ENCODE peak calls at places on chromosomes 4 and X, in four cellular contexts. M is spleen, R is Panc1, A is MM.1S. H is an unnamed sample.

GRCh38 chr4:187172340-187172761 is 448.7 kb upstream of the FAT1 start:
- DNase-seq in A (no peak), R (no peak), M (no peak), H (no peak)

GRCh38 chrX:130340271-130340670 is 552 bp downstream of the SLC25A14 start:
- DNase-seq in A (no peak), M (no peak), R (no peak), H (no peak)

GRCh38 chr4:140935259-140935658 is 179.1 kb upstream of the TBC1D9 start:
- DNase-seq in A (no peak), R (no peak), M (no peak), H (no peak)

GRCh38 chr4:64230709-64231310 is 178.4 kb downstream of the TECRL start:
- DNase-seq in M (no peak), R (no peak), A (peak; percentile 27), H (no peak)

GRCh38 chr4:26911254-26911653 is 50.6 kb downstream of the STIM2 start:
- DNase-seq in M (no peak), A (no peak), R (no peak), H (no peak)

GRCh38 chr4:47705326-47705981 is 132.4 kb downstream of the CORIN start:
- DNase-seq in R (no peak), A (peak; percentile 25), M (no peak), H (no peak)

GRCh38 chr4:7301126-7301785 is 108.9 kb downstream of the SORCS2 start:
- DNase-seq in R (no peak), A (no peak), M (no peak), H (no peak)

GRCh38 chrX:18353931-18354368 is 538 bp downstream of the SCML2 start:
- DNase-seq in R (no peak), A (peak; percentile 29), M (peak; percentile 80), H (no peak)

GRCh38 chrX:30622361-30622760 is 30.9 kb upstream of the GK start:
- DNase-seq in M (no peak), A (no peak), R (no peak), H (no peak)

GRCh38 chrX:30620125-30620524 is 33.1 kb upstream of the GK start:
- DNase-seq in M (no peak), R (no peak), A (no peak), H (no peak)

GRCh38 chrX:30615229-30615628 is 37.7 kb upstream of the TASL start:
- DNase-seq in M (no peak), R (no peak), A (no peak), H (no peak)

GRCh38 chrX:30620980-30621716 is 32.1 kb upstream of the GK start:
- DNase-seq in R (no peak), M (no peak), A (no peak), H (peak; percentile 53)

GRCh38 chrX:30618160-30618765 is 35.0 kb upstream of the GK start:
- DNase-seq in R (no peak), M (no peak), A (no peak), H (no peak)
- TF ChIP-seq CTCF in R (peak; percentile 32), M (no peak), A (no peak), H (no peak)

DNA sequence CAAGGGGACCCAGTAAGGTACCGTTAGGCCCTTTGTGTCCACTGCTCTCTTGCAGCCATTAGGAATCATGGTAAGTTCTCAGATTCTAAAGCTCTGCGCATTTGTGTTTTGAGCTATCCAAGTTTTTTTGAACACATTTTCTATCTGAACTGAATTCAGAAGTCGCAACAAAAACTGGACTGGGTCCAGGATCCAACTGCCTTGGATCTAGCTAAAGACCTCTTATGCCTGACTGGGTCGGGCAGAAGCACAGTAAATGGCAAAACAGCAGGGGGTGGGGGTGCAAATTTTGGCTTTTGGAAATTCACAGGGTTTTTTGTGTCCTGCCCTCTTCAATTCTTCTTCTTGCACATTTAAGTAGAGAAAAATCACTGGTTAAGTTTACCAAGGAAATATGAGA is 30.0 kb downstream of the RCHY1 start:
- DNase-seq in A (no peak), M (no peak), R (no peak), H (no peak)
- H3K36me3 ChIP-seq in A (peaks cover 7% of the 10 kb centered on the region), M (no peaks in the 10 kb centered on the region), R (peaks cover 10% of the 10 kb centered on the region), H (peaks cover 2% of the 10 kb centered on the region)

GRCh38 chr4:16916719-16917337 is 18.4 kb upstream of the LDB2 start:
- DNase-seq in M (peak; percentile 81), A (peak; percentile 85), R (peak; percentile 43), H (no peak)

GRCh38 chr4:16909245-16909644 is 10.8 kb upstream of the LDB2 start:
- DNase-seq in A (no peak), M (no peak), R (no peak), H (no peak)

GRCh38 chr4:16912896-16913295 is 14.5 kb upstream of the LDB2 start:
- DNase-seq in M (no peak), A (no peak), R (no peak), H (no peak)

GRCh38 chr4:16915956-16916355 is 17.5 kb upstream of the LDB2 start:
- DNase-seq in A (no peak), M (no peak), R (no peak), H (no peak)

GRCh38 chr4:16914208-16914607 is 15.8 kb upstream of the LDB2 start:
- DNase-seq in R (no peak), M (no peak), A (peak; percentile 7), H (no peak)
- TF ChIP-seq CTCF in R (peak; percentile 25), M (no peak), A (peak; percentile 3), H (no peak)

DNA sequence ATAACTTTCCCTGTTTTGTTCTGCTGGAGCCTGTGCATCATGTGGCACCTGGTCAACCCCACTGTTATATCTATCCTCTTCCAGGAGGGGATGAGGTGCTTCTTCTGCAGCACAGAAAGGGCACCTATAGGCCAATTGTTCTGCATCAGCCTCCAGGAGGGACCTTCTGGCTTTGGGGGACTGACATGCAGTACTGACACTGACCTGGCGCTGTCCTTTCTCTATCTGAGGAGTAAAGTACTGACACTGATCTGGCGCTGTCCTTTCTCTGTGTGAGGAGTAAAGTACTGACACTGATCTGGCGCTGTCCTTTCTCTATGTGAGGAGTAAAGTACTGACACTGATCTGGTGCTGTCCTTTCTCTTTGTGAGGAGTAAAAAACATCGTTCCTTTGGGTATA is 498.4 kb downstream of the PACRGL start:
- DNase-seq in R (no peak), M (no peak), A (no peak), H (no peak)
- H3K36me3 ChIP-seq in R (no peaks in the 10 kb centered on the region), M (no peaks in the 10 kb centered on the region), A (no peaks in the 10 kb centered on the region), H (no peaks in the 10 kb centered on the region)

DNA sequence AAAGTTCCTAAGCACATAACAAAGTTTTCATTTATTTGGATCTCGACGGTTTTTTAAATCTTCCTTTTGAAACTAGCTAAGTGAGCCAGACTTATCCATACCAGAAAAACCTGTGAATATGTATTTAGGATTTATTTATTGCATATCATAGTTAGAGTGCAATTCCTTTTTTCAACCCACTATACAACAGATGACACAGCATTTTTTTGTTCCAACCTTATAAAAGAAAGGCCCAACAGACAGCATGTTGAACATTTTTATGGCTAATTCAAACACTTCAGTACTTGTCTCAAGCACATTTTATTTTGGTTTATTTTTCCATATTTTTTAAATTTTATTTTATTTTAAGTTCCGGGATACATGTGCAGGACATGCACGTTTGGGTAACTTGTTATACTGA is 15.1 kb upstream of the RNF128 start:
- DNase-seq in M (no peak), R (no peak), A (no peak), H (no peak)
- TF ChIP-seq CTCF in M (no peak), R (no peak), A (no peak), H (no peak)

DNA sequence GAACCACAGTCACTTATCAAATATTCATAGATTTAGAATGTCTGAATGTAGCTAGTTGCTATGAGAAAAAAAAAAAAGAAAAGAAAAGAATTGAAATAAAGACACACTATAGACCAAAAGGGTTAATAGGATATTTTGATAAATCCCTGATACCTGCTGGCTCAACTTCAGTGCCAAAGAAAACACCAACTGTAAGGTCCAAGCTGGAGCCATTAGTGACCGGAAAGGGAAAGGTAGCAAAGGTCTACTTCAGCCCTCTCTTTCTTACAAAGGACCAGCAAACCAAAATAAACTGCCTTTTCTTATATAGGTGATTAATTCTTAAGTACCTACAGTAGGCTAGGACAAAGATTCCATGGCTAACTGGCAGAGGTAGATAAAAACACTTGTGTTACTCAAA is 9.7 kb downstream of the CBR4 start:
- DNase-seq in A (no peak), R (no peak), M (no peak), H (no peak)
- H3K36me3 ChIP-seq in A (peaks cover 2% of the 10 kb centered on the region), R (peaks cover 9% of the 10 kb centered on the region), M (no peaks in the 10 kb centered on the region), H (no peaks in the 10 kb centered on the region)

DNA sequence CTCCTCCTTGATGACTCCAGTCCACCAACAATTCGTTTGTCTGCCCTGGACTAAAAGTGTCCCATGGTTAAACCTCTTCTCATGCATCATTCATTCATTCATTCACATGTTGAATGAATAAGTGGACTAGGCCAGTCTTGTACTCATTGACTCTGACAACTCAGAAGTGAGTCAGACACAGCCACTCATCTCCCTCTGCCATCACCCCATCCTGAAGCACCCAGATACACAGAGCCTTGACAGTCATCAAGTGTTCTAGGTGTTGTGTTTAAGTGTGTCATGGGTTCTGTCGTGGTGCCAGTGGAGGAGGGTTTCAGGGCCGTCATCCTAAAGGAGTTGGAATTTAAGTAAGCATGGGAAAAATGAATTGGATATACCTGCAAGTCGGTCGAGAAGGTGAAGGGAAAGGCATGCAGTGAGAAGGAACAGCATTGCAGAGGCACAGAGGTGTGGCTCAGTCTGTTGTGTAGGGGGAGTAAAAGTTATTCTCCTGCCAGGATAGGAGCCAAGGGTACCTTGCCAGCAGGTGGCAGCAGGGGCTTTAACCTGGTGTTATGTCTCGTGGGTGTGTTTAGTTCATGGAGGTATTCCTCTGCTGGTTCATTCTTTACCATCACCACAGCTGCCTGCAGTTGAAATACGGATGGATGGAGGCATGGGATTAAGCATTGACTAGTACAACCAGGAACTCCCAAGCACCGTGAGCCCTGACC is 18.3 kb downstream of the MAGED2 start:
- DNase-seq in M (no peak), R (no peak), A (peak; percentile 8), H (no peak)
- TF ChIP-seq CTCF in M (peak; percentile 17), R (no peak), A (peak; percentile 18), H (no peak)

GRCh38 chrX:23435575-23435974 is 100.9 kb downstream of the PTCHD1 start:
- DNase-seq in A (no peak), M (no peak), R (no peak), H (no peak)
- H3K36me3 ChIP-seq in A (no peaks in the 10 kb centered on the region), M (no peaks in the 10 kb centered on the region), R (no peaks in the 10 kb centered on the region), H (no peaks in the 10 kb centered on the region)

GRCh38 chr4:130738233-130738632 is 1642.3 kb downstream of the C4orf33 start:
- DNase-seq in A (no peak), R (no peak), M (no peak), H (no peak)
- TF ChIP-seq CTCF in A (no peak), R (no peak), M (no peak), H (no peak)

DNA sequence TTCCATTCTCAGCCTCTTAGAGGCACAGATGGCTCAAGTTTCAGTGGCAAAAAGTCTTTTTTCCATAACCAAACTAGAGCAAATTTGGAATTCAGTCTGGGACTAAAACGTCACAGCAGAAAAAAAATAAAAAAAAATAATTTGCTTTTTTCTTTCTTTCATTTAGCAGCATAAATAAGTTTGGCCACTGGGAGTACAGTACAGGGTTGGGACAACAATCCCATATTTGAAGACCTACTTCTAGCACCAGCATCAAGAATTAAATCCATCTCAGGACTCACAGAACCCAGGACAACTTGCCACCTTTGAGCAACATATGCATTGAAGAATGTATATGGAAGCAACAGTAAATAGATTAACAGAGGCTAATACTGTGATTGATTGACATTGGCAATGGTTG is 214.0 kb downstream of the FBXW7 start:
- DNase-seq in A (no peak), M (no peak), R (no peak), H (no peak)
- H3K36me3 ChIP-seq in A (no peaks in the 10 kb centered on the region), M (peaks cover 3% of the 10 kb centered on the region), R (no peaks in the 10 kb centered on the region), H (no peaks in the 10 kb centered on the region)

H was measured in kidney epithelial cell.